ENCODE peak calls at places on chromosomes 7 and 10, in nine cellular contexts. U is mesenchymal stem cell, M is BE2C, T is uterus, P is endodermal cell, O is upper lobe of left lung, X is pancreas, K is left lung, Y is MM.1S. W is an unnamed sample. For H3K27me3 and H3K9me3, the result is how much of the 10 kb centered on the place peaks cover.

GRCh38 chr7:149690688-149691446 is 82.5 kb downstream of the ZNF467 start:
- DNase-seq in U (peak), M (peak), T (peak), P (peak), O (no peak), X (no peak), K (no peak), Y (no peak), W (peak)

GRCh38 chr10:72006026-72006425 is 41.8 kb downstream of the CHST3 start:
- DNase-seq in U (no peak), M (no peak), T (no peak), P (no peak), O (no peak), X (no peak), K (no peak), Y (no peak), W (no peak)

GRCh38 chr10:122504551-122504950 is 43.2 kb downstream of the HTRA1 start:
- DNase-seq in U (peak), M (peak), T (peak), P (no peak), O (peak), X (peak), K (peak), Y (no peak), W (no peak)

GRCh38 chr7:106009511-106010226 is 46.6 kb downstream of the CDHR3 start:
- DNase-seq in U (peak), M (peak), T (peak), P (peak), O (peak), X (peak), K (peak), Y (peak), W (peak)

GRCh38 chr10:84665883-84666463 is 337.6 kb downstream of the CCSER2 start:
- DNase-seq in U (no peak), M (peak), T (no peak), P (peak), O (no peak), X (no peak), K (peak), Y (no peak), W (peak)

GRCh38 chr7:80826520-80827237 is 92.2 kb downstream of the SEMA3C start:
- DNase-seq in U (no peak), M (no peak), T (no peak), P (no peak), O (no peak), X (no peak), K (no peak), Y (no peak), W (no peak)

GRCh38 chr10:112845145-112845544 is 104.9 kb upstream of the TCF7L2 start:
- DNase-seq in U (no peak), M (no peak), T (no peak), P (no peak), O (peak), X (no peak), K (no peak), Y (no peak), W (no peak)

GRCh38 chr7:85226401-85227085 is 39.7 kb upstream of the SEMA3D start:
- DNase-seq in U (no peak), M (no peak), T (no peak), P (no peak), O (no peak), X (no peak), K (no peak), Y (no peak), W (no peak)

GRCh38 chr7:1703475-1704325 is 33.6 kb downstream of the ELFN1 start:
- DNase-seq in U (no peak), M (no peak), T (no peak), P (peak), O (no peak), X (peak), K (no peak), Y (no peak), W (peak)

GRCh38 chr7:33774762-33775523 is 130.4 kb upstream of the BMPER start:
- DNase-seq in U (peak), M (peak), T (peak), P (no peak), O (no peak), X (peak), K (no peak), Y (no peak), W (no peak)

DNA sequence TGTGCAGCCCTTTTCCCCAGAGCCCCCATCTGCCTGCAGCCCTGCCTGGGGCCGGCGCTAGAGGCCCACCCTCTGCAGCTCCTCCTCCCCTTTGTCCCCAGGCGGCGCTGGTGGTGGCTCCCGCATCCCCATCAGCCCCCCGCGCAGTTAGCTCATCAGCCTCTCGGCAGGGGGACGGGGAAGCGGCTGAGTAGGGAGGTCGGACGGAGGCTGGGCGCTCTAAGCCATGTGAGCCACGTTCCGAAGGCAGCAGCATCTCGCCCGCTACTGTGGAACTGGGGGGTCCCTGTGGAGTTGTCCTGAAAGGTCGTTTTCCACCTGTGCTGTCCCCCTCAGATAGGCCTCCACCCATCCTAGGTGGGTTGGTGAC is 29.0 kb downstream of the GBX1 start:
- DNase-seq in U (no peak), M (peak), T (peak), P (peak), O (no peak), X (no peak), K (peak), Y (no peak), W (no peak)
- H3K4me3 ChIP-seq in U (no peak), M (no peak), T (no peak), P (no peak), O (no peak), X (no peak), K (no peak), Y (no peak), W (no peak)

DNA sequence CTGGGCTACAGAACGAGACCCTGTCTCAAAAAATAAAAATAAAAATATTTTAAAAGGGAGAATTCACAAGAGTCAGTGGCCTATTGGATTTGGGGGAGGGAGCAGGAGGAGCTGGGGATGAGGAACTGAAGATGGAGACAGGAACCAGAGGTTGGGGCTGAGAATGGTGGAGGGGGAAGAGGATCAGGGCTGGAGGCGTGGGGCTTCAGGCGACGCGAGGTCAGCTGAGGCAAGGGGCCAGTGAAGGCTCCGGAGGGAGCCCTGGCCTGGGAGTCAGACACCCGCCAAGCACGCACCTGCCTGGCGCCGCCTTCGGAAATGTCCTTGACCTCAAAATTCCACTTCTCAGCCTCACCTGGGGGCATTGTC is 671 bp upstream of the CLEC2L start:
- DNase-seq in U (no peak), M (no peak), T (no peak), P (no peak), O (no peak), X (no peak), K (no peak), Y (no peak), W (no peak)
- H3K27me3 ChIP-seq in U (under half), M (under half), T (under half), P (half or more), O (under half), X (under half), K (under half), Y (under half), W (under half)

GRCh38 chr7:140203556-140203955 is 26.8 kb upstream of the KDM7A start:
- DNase-seq in U (no peak), M (no peak), T (no peak), P (no peak), O (no peak), X (no peak), K (no peak), Y (no peak), W (no peak)

GRCh38 chr7:140200102-140200989 is 23.6 kb upstream of the KDM7A start:
- DNase-seq in U (peak), M (peak), T (no peak), P (no peak), O (no peak), X (no peak), K (no peak), Y (no peak), W (no peak)

GRCh38 chr7:140197218-140197890 is 20.6 kb upstream of the KDM7A start:
- DNase-seq in U (no peak), M (no peak), T (no peak), P (no peak), O (no peak), X (no peak), K (no peak), Y (no peak), W (no peak)

GRCh38 chr7:140197938-140198337 is 21.2 kb upstream of the KDM7A start:
- DNase-seq in U (no peak), M (no peak), T (no peak), P (no peak), O (no peak), X (no peak), K (no peak), Y (no peak), W (no peak)

GRCh38 chr7:140201393-140201792 is 24.6 kb upstream of the KDM7A start:
- DNase-seq in U (no peak), M (no peak), T (no peak), P (peak), O (no peak), X (no peak), K (no peak), Y (no peak), W (no peak)
- H3K9me3 ChIP-seq in U (under half), M (under half), T (under half), P (under half), O (under half), X (under half), K (under half), Y (under half), W (under half)

GRCh38 chr10:21927601-21928000 is 75.9 kb downstream of the DNAJC1 start:
- DNase-seq in U (peak), M (no peak), T (no peak), P (no peak), O (no peak), X (no peak), K (no peak), Y (no peak), W (no peak)
- H3K4me3 ChIP-seq in U (no peak), M (no peak), T (no peak), P (no peak), O (no peak), X (no peak), K (no peak), Y (no peak), W (no peak)

GRCh38 chr7:36358589-36358988 is 31.1 kb upstream of the ANLN start:
- DNase-seq in U (no peak), M (no peak), T (no peak), P (no peak), O (no peak), X (no peak), K (no peak), Y (no peak), W (no peak)

GRCh38 chr7:36360244-36360643 is 29.4 kb upstream of the ANLN start:
- DNase-seq in U (no peak), M (no peak), T (no peak), P (peak), O (no peak), X (no peak), K (no peak), Y (no peak), W (peak)

GRCh38 chr7:36361227-36361626 is 28.4 kb upstream of the ANLN start:
- DNase-seq in U (no peak), M (no peak), T (no peak), P (no peak), O (no peak), X (no peak), K (no peak), Y (no peak), W (no peak)

GRCh38 chr7:36355490-36355889 is 34.2 kb upstream of the ANLN start:
- DNase-seq in U (no peak), M (no peak), T (no peak), P (no peak), O (no peak), X (no peak), K (no peak), Y (no peak), W (no peak)

DNA sequence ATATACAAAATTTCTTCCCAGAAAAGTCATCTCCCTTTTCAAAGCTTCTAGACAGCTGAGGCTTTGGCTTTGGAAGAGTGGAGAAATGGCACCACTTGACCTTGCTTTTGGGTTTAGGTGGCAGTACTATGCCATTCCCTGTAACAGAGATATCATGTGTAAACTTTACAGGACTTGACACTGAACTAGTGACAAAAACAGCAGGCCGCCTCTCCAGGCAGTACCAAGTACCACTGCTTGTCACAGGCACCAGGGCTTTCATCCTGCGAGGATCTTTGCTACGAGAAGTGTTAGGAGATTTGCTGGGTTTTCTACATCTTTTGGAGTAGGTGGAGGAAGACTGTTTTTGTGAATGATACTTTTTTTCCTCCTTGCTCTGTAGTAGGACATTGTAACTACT is 32.6 kb upstream of the ANLN start:
- DNase-seq in U (no peak), M (no peak), T (no peak), P (no peak), O (no peak), X (no peak), K (no peak), Y (no peak), W (no peak)
- H3K27me3 ChIP-seq in U (under half), M (under half), T (under half), P (under half), O (under half), X (under half), K (under half), Y (under half), W (under half)

GRCh38 chr7:64312826-64313225 is 935 bp upstream of the ZNF736 start:
- DNase-seq in U (no peak), M (no peak), T (no peak), P (no peak), O (no peak), X (no peak), K (no peak), Y (no peak), W (no peak)
- H3K9me3 ChIP-seq in U (under half), M (under half), T (under half), P (under half), O (under half), X (under half), K (under half), Y (under half), W (under half)

W was measured in HAP-1.